ENCODE peak calls at places on chromosomes 2 and 18, in ten cellular contexts. One of them, this sample, is unnamed.
A peak's percentile ranks its signal among the peaks of the same experiment; 100 is the strongest.

GRCh38 chr18:72544092-72544886 is at the start of gene CBLN2:
- DNase-seq in adrenal gland: peak; percentile 26
- DNase-seq in ovary: no peak
- DNase-seq in H54: peak; percentile 45
- DNase-seq in spleen: peak; percentile 81
- DNase-seq in HCT116: no peak
- DNase-seq in breast epithelium: no peak
- DNase-seq in uterus: no peak
- DNase-seq in lower leg skin: no peak
- DNase-seq in A549: peak; percentile 58
- DNase-seq in this sample: peak; percentile 68

GRCh38 chr2:160339726-160340125 is 139.7 kb upstream of the ITGB6 start:
- DNase-seq in adrenal gland: no peak
- DNase-seq in ovary: no peak
- DNase-seq in H54: no peak
- DNase-seq in spleen: no peak
- DNase-seq in HCT116: no peak
- DNase-seq in breast epithelium: no peak
- DNase-seq in uterus: no peak
- DNase-seq in lower leg skin: no peak
- DNase-seq in A549: no peak
- DNase-seq in this sample: no peak

GRCh38 chr2:63424329-63425078 is 163.8 kb downstream of the WDPCP start:
- DNase-seq in adrenal gland: no peak
- DNase-seq in ovary: no peak
- DNase-seq in H54: peak; percentile 7
- DNase-seq in spleen: no peak
- DNase-seq in HCT116: peak; percentile 56
- DNase-seq in breast epithelium: no peak
- DNase-seq in uterus: no peak
- DNase-seq in lower leg skin: no peak
- DNase-seq in A549: peak; percentile 64
- DNase-seq in this sample: no peak

GRCh38 chr2:71071681-71072398 is 3.4 kb downstream of the NAGK start:
- DNase-seq in adrenal gland: no peak
- DNase-seq in ovary: no peak
- DNase-seq in H54: no peak
- DNase-seq in spleen: peak; percentile 87
- DNase-seq in HCT116: no peak
- DNase-seq in breast epithelium: no peak
- DNase-seq in uterus: no peak
- DNase-seq in lower leg skin: peak; percentile 41
- DNase-seq in A549: no peak
- DNase-seq in this sample: peak; percentile 55

GRCh38 chr18:58579561-58580047 is 49.3 kb downstream of the ALPK2 start:
- DNase-seq in adrenal gland: no peak
- DNase-seq in ovary: no peak
- DNase-seq in H54: no peak
- DNase-seq in spleen: no peak
- DNase-seq in HCT116: no peak
- DNase-seq in breast epithelium: no peak
- DNase-seq in uterus: no peak
- DNase-seq in lower leg skin: no peak
- DNase-seq in A549: peak; percentile 79
- DNase-seq in this sample: no peak

GRCh38 chr2:64137567-64137966 is 6.7 kb downstream of the PELI1 start:
- DNase-seq in adrenal gland: no peak
- DNase-seq in ovary: no peak
- DNase-seq in H54: no peak
- DNase-seq in spleen: no peak
- DNase-seq in HCT116: no peak
- DNase-seq in breast epithelium: no peak
- DNase-seq in uterus: no peak
- DNase-seq in lower leg skin: no peak
- DNase-seq in A549: no peak
- DNase-seq in this sample: no peak

GRCh38 chr18:58727776-58728500 is 56.7 kb downstream of the MALT1 start:
- DNase-seq in adrenal gland: no peak
- DNase-seq in ovary: no peak
- DNase-seq in H54: no peak
- DNase-seq in spleen: no peak
- DNase-seq in HCT116: no peak
- DNase-seq in breast epithelium: no peak
- DNase-seq in uterus: no peak
- DNase-seq in lower leg skin: no peak
- DNase-seq in A549: no peak
- DNase-seq in this sample: no peak

GRCh38 chr2:60368437-60368836 is 185.0 kb downstream of the BCL11A start:
- DNase-seq in adrenal gland: no peak
- DNase-seq in ovary: no peak
- DNase-seq in H54: no peak
- DNase-seq in spleen: no peak
- DNase-seq in HCT116: no peak
- DNase-seq in breast epithelium: no peak
- DNase-seq in uterus: no peak
- DNase-seq in lower leg skin: no peak
- DNase-seq in A549: no peak
- DNase-seq in this sample: no peak

GRCh38 chr18:50155406-50155805 is 39.5 kb downstream of the MYO5B start:
- DNase-seq in adrenal gland: no peak
- DNase-seq in ovary: no peak
- DNase-seq in H54: no peak
- DNase-seq in spleen: no peak
- DNase-seq in HCT116: no peak
- DNase-seq in breast epithelium: no peak
- DNase-seq in uterus: no peak
- DNase-seq in lower leg skin: no peak
- DNase-seq in A549: no peak
- DNase-seq in this sample: no peak

GRCh38 chr2:217936952-217937351 is 65.8 kb downstream of the TNS1 start:
- DNase-seq in adrenal gland: no peak
- DNase-seq in ovary: no peak
- DNase-seq in H54: no peak
- DNase-seq in spleen: no peak
- DNase-seq in HCT116: no peak
- DNase-seq in breast epithelium: no peak
- DNase-seq in uterus: no peak
- DNase-seq in lower leg skin: no peak
- DNase-seq in A549: no peak
- DNase-seq in this sample: no peak

GRCh38 chr2:74532222-74532621 is 2.5 kb downstream of the HTRA2 start:
- DNase-seq in adrenal gland: no peak
- DNase-seq in ovary: no peak
- DNase-seq in H54: no peak
- DNase-seq in spleen: no peak
- DNase-seq in HCT116: no peak
- DNase-seq in breast epithelium: no peak
- DNase-seq in uterus: no peak
- DNase-seq in lower leg skin: no peak
- DNase-seq in A549: peak; percentile 75
- DNase-seq in this sample: no peak

GRCh38 chr2:110770696-110771425 is 38.5 kb downstream of the ACOXL start:
- DNase-seq in adrenal gland: no peak
- DNase-seq in ovary: no peak
- DNase-seq in H54: no peak
- DNase-seq in spleen: no peak
- DNase-seq in HCT116: no peak
- DNase-seq in breast epithelium: no peak
- DNase-seq in uterus: no peak
- DNase-seq in lower leg skin: peak; percentile 59
- DNase-seq in A549: peak; percentile 6
- DNase-seq in this sample: no peak

GRCh38 chr2:109248590-109248989 is 119.6 kb downstream of the SH3RF3 start:
- DNase-seq in adrenal gland: no peak
- DNase-seq in ovary: no peak
- DNase-seq in H54: no peak
- DNase-seq in spleen: no peak
- DNase-seq in HCT116: no peak
- DNase-seq in breast epithelium: no peak
- DNase-seq in uterus: no peak
- DNase-seq in lower leg skin: no peak
- DNase-seq in A549: no peak
- DNase-seq in this sample: no peak

GRCh38 chr2:197453123-197453913 is at the start of gene COQ10B:
- DNase-seq in adrenal gland: peak; percentile 100
- DNase-seq in ovary: peak; percentile 99
- DNase-seq in H54: peak; percentile 88
- DNase-seq in spleen: peak; percentile 100
- DNase-seq in HCT116: peak; percentile 99
- DNase-seq in breast epithelium: peak; percentile 99
- DNase-seq in uterus: peak; percentile 99
- DNase-seq in lower leg skin: peak; percentile 99
- DNase-seq in A549: peak; percentile 100
- DNase-seq in this sample: peak; percentile 91

GRCh38 chr2:118687698-118688097 is 159.8 kb downstream of the EN1 start:
- DNase-seq in adrenal gland: no peak
- DNase-seq in ovary: no peak
- DNase-seq in H54: no peak
- DNase-seq in spleen: no peak
- DNase-seq in HCT116: no peak
- DNase-seq in breast epithelium: no peak
- DNase-seq in uterus: no peak
- DNase-seq in lower leg skin: no peak
- DNase-seq in A549: no peak
- DNase-seq in this sample: no peak

DNA sequence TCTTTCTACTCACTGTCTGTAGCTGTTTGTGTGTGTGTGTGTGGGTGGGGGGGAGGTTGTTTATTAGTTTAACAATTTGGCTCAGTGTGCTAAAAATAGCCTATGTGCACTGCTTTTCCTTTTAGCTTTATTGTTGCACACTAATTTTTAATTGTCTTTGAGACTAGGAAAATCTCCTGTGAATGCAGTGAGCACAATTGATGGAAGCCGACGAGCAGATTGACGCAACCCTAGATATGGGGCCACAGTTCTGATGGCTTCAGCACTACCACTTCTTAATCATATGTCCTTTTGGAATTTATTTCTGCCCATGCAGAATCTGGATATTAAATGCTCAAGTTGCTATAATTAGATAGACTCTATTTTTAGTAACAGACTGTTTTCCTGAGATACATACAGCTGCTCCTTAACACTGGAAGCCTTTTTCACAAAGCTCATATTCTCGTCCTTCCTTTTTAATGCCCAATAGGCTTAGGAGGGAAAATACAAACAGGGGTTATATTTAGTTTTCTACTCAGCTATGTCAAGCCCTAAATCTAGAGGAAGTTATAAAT is 109.1 kb downstream of the IRS1 start:
- DNase-seq in adrenal gland: no peak
- DNase-seq in ovary: no peak
- DNase-seq in H54: no peak
- DNase-seq in spleen: no peak
- DNase-seq in HCT116: no peak
- DNase-seq in breast epithelium: no peak
- DNase-seq in uterus: no peak
- DNase-seq in lower leg skin: no peak
- DNase-seq in A549: no peak
- DNase-seq in this sample: no peak
- TF ChIP-seq POLR2A in adrenal gland: no peak
- TF ChIP-seq POLR2A in ovary: no peak
- TF ChIP-seq POLR2A in H54: no peak
- TF ChIP-seq POLR2A in spleen: no peak
- TF ChIP-seq POLR2A in HCT116: no peak
- TF ChIP-seq POLR2A in breast epithelium: no peak
- TF ChIP-seq POLR2A in uterus: no peak
- TF ChIP-seq POLR2A in lower leg skin: no peak
- TF ChIP-seq POLR2A in A549: no peak
- TF ChIP-seq POLR2A in this sample: no peak

GRCh38 chr2:241242306-241242705 is 53.8 kb downstream of the ANO7 start:
- DNase-seq in adrenal gland: no peak
- DNase-seq in ovary: no peak
- DNase-seq in H54: no peak
- DNase-seq in spleen: no peak
- DNase-seq in HCT116: no peak
- DNase-seq in breast epithelium: no peak
- DNase-seq in uterus: no peak
- DNase-seq in lower leg skin: no peak
- DNase-seq in A549: no peak
- DNase-seq in this sample: no peak
- TF ChIP-seq POLR2A in adrenal gland: no peak
- TF ChIP-seq POLR2A in ovary: no peak
- TF ChIP-seq POLR2A in H54: no peak
- TF ChIP-seq POLR2A in spleen: no peak
- TF ChIP-seq POLR2A in HCT116: no peak
- TF ChIP-seq POLR2A in breast epithelium: no peak
- TF ChIP-seq POLR2A in uterus: no peak
- TF ChIP-seq POLR2A in lower leg skin: no peak
- TF ChIP-seq POLR2A in A549: no peak
- TF ChIP-seq POLR2A in this sample: no peak

DNA sequence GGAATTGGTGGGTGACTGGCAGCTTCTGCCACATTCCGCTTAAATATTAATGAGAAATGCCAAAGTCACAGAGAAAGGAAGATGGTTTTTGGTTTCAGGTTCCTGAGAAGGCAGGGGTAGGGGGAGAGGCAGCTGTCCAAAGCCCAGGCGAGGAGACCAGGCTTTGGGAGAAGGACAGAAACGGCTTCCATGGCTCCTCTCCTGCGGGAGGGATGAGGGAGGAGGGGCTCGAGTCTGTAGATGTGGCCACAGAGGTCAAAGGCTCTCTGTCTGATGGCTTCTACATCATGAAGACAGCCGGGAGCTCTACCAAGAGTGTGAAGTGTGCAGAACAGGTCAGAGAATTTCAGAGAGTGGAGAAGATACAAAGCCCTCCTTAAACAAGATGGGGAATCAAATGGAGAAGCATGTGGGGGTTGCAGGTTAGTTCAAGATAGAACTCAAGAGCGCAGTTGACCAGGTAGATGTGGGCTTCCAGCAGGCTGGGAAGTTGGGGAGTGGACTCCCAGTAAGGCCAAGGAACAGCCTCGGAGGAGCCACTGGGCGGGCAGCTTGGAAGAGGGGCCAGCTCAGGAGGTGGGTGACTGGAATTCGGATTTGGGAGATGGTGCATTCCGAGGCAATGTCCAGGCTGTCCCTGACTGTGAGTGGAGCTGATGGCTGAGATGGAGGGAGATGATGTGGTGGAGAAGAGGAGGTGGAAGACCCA is 23.8 kb upstream of the HPCAL1 start:
- DNase-seq in adrenal gland: no peak
- DNase-seq in ovary: no peak
- DNase-seq in H54: no peak
- DNase-seq in spleen: no peak
- DNase-seq in HCT116: no peak
- DNase-seq in breast epithelium: no peak
- DNase-seq in uterus: no peak
- DNase-seq in lower leg skin: no peak
- DNase-seq in A549: no peak
- DNase-seq in this sample: no peak
- TF ChIP-seq POLR2A in adrenal gland: no peak
- TF ChIP-seq POLR2A in ovary: no peak
- TF ChIP-seq POLR2A in H54: no peak
- TF ChIP-seq POLR2A in spleen: no peak
- TF ChIP-seq POLR2A in HCT116: no peak
- TF ChIP-seq POLR2A in breast epithelium: no peak
- TF ChIP-seq POLR2A in uterus: no peak
- TF ChIP-seq POLR2A in lower leg skin: no peak
- TF ChIP-seq POLR2A in A549: no peak
- TF ChIP-seq POLR2A in this sample: no peak

GRCh38 chr2:26768759-26769500 is 4.8 kb downstream of the SLC35F6 start:
- DNase-seq in adrenal gland: peak; percentile 86
- DNase-seq in ovary: peak; percentile 67
- DNase-seq in H54: peak; percentile 82
- DNase-seq in spleen: peak; percentile 85
- DNase-seq in HCT116: peak; percentile 82
- DNase-seq in breast epithelium: peak; percentile 82
- DNase-seq in uterus: peak; percentile 57
- DNase-seq in lower leg skin: peak; percentile 94
- DNase-seq in A549: peak; percentile 69
- DNase-seq in this sample: no peak
- TF ChIP-seq POLR2A in adrenal gland: no peak
- TF ChIP-seq POLR2A in ovary: no peak
- TF ChIP-seq POLR2A in H54: no peak
- TF ChIP-seq POLR2A in spleen: no peak
- TF ChIP-seq POLR2A in HCT116: no peak
- TF ChIP-seq POLR2A in breast epithelium: no peak
- TF ChIP-seq POLR2A in uterus: no peak
- TF ChIP-seq POLR2A in lower leg skin: no peak
- TF ChIP-seq POLR2A in A549: no peak
- TF ChIP-seq POLR2A in this sample: no peak